ENCODE peak calls at places on chromosomes 4 and X, in five cellular contexts. One of them, this sample, is unnamed.

GRCh38 chr4:89306486-89307184 is 965 bp downstream of the GPRIN3 start:
- DNase-seq in NAMALWA: no peak
- DNase-seq in fibroblast of pulmonary artery: no peak
- DNase-seq in aorta: no peak
- DNase-seq in GM12878: no peak
- DNase-seq in this sample: no peak

GRCh38 chrX:129781134-129782014 is 1.6 kb downstream of the SASH3 start:
- DNase-seq in aorta: peak
- DNase-seq in fibroblast of pulmonary artery: no peak
- DNase-seq in GM12878: peak
- DNase-seq in NAMALWA: peak
- DNase-seq in this sample: peak

GRCh38 chr4:8267077-8267476 is 2.5 kb upstream of the HTRA3 start:
- DNase-seq in NAMALWA: peak
- DNase-seq in GM12878: no peak
- DNase-seq in aorta: peak
- DNase-seq in fibroblast of pulmonary artery: peak
- DNase-seq in this sample: peak

GRCh38 chrX:151713859-151714258 is 2.0 kb upstream of the FATE1 start:
- DNase-seq in aorta: no peak
- DNase-seq in GM12878: no peak
- DNase-seq in fibroblast of pulmonary artery: peak
- DNase-seq in NAMALWA: peak
- DNase-seq in this sample: peak

GRCh38 chr4:71609159-71609558 is 174.7 kb downstream of the GC start:
- DNase-seq in aorta: no peak
- DNase-seq in fibroblast of pulmonary artery: peak
- DNase-seq in GM12878: no peak
- DNase-seq in NAMALWA: no peak
- DNase-seq in this sample: no peak

GRCh38 chr4:40924096-40924792 is 174.5 kb downstream of the NSUN7 start:
- DNase-seq in aorta: peak
- DNase-seq in GM12878: peak
- DNase-seq in fibroblast of pulmonary artery: peak
- DNase-seq in NAMALWA: peak
- DNase-seq in this sample: peak

GRCh38 chr4:124727331-124727730 is 14.8 kb upstream of the ANKRD50 start:
- DNase-seq in NAMALWA: no peak
- DNase-seq in GM12878: no peak
- DNase-seq in fibroblast of pulmonary artery: no peak
- DNase-seq in aorta: no peak
- DNase-seq in this sample: no peak

GRCh38 chr4:68216501-68216900 is 29.0 kb downstream of the TMPRSS11B start:
- DNase-seq in NAMALWA: no peak
- DNase-seq in aorta: no peak
- DNase-seq in fibroblast of pulmonary artery: no peak
- DNase-seq in GM12878: no peak
- DNase-seq in this sample: no peak

GRCh38 chrX:132489256-132490085 is 633 bp upstream of the MBNL3 start:
- DNase-seq in fibroblast of pulmonary artery: peak
- DNase-seq in NAMALWA: peak
- DNase-seq in aorta: peak
- DNase-seq in GM12878: no peak
- DNase-seq in this sample: peak

GRCh38 chr4:5098176-5098575 is 46.9 kb downstream of the STK32B start:
- DNase-seq in aorta: no peak
- DNase-seq in NAMALWA: no peak
- DNase-seq in fibroblast of pulmonary artery: no peak
- DNase-seq in GM12878: no peak
- DNase-seq in this sample: no peak

GRCh38 chrX:112830540-112830939 is 10.1 kb downstream of the AMOT start:
- DNase-seq in GM12878: no peak
- DNase-seq in aorta: no peak
- DNase-seq in fibroblast of pulmonary artery: no peak
- DNase-seq in NAMALWA: no peak
- DNase-seq in this sample: no peak

GRCh38 chrX:103404225-103405008 is 28.1 kb downstream of the BEX3 start:
- DNase-seq in aorta: peak
- DNase-seq in GM12878: peak
- DNase-seq in NAMALWA: peak
- DNase-seq in fibroblast of pulmonary artery: peak
- DNase-seq in this sample: peak

GRCh38 chr4:3305610-3306371 is 13.0 kb downstream of the RGS12 start:
- DNase-seq in aorta: peak
- DNase-seq in fibroblast of pulmonary artery: peak
- DNase-seq in GM12878: no peak
- DNase-seq in NAMALWA: no peak
- DNase-seq in this sample: no peak

GRCh38 chr4:31054295-31054694 is 334.1 kb downstream of the PCDH7 start:
- DNase-seq in fibroblast of pulmonary artery: no peak
- DNase-seq in GM12878: no peak
- DNase-seq in NAMALWA: no peak
- DNase-seq in aorta: no peak
- DNase-seq in this sample: no peak

GRCh38 chr4:148776944-148777343 is 334.7 kb upstream of the NR3C2 start:
- DNase-seq in NAMALWA: no peak
- DNase-seq in aorta: no peak
- DNase-seq in fibroblast of pulmonary artery: peak
- DNase-seq in GM12878: no peak
- DNase-seq in this sample: no peak

This sample was measured in GM12865.